ENCODE peak calls at places on chromosomes 16 and 17, in six cellular contexts. C, T, G, U, W and V are unnamed samples.

GRCh38 chr17:34675605-34676004 is 96.2 kb downstream of the TMEM132E start:
- DNase-seq in C (no peak), T (no peak), G (no peak), U (no peak), W (no peak), V (no peak)

GRCh38 chr17:49590874-49591273 is 15.2 kb downstream of the NXPH3 start:
- DNase-seq in C (no peak), T (no peak), G (no peak), U (no peak), W (no peak), V (no peak)

GRCh38 chr16:52545157-52545543 is 1.8 kb downstream of the TOX3 start:
- DNase-seq in C (no peak), T (no peak), G (no peak), U (no peak), W (no peak), V (no peak)

GRCh38 chr16:31880322-31880979 is 6.8 kb downstream of the ZNF267 start:
- DNase-seq in C (peak; percentile 64), T (no peak), G (peak; percentile 36), U (no peak), W (peak; percentile 40), V (no peak)

GRCh38 chr17:43790311-43790940 is 10.2 kb downstream of the CFAP97D1 start:
- DNase-seq in C (peak; percentile 66), T (peak; percentile 37), G (no peak), U (no peak), W (no peak), V (no peak)

GRCh38 chr16:25006504-25007055 is 8.6 kb downstream of the ARHGAP17 start:
- DNase-seq in C (peak; percentile 68), T (no peak), G (no peak), U (no peak), W (no peak), V (no peak)

GRCh38 chr16:66427451-66427860 is 361 bp downstream of the BEAN1 start:
- DNase-seq in C (no peak), T (no peak), G (no peak), U (no peak), W (no peak), V (no peak)

GRCh38 chr16:57297856-57298255 is 13.4 kb upstream of the PLLP start:
- DNase-seq in C (no peak), T (peak; percentile 11), G (peak; percentile 8), U (peak; percentile 31), W (peak; percentile 52), V (no peak)

GRCh38 chr16:89892055-89892630 is 18.8 kb downstream of the TCF25 start:
- DNase-seq in C (no peak), T (no peak), G (no peak), U (no peak), W (no peak), V (no peak)

GRCh38 chr16:88650749-88651275 is at the start of gene CYBA:
- DNase-seq in C (no peak), T (no peak), G (peak; percentile 72), U (peak; percentile 73), W (peak; percentile 89), V (peak; percentile 49)

GRCh38 chr16:70337814-70338213 is 8.9 kb upstream of the DDX19A start:
- DNase-seq in C (no peak), T (no peak), G (no peak), U (no peak), W (no peak), V (no peak)

GRCh38 chr17:28634211-28634865 is 10.6 kb downstream of the BLTP2 start:
- DNase-seq in C (no peak), T (peak; percentile 5), G (no peak), U (no peak), W (no peak), V (no peak)

GRCh38 chr16:4882633-4883285 is 35.5 kb downstream of the UBN1 start:
- DNase-seq in C (peak; percentile 94), T (no peak), G (no peak), U (no peak), W (no peak), V (no peak)

GRCh38 chr17:27535178-27535928 is 79.1 kb downstream of the KSR1 start:
- DNase-seq in C (no peak), T (no peak), G (no peak), U (no peak), W (no peak), V (no peak)

GRCh38 chr17:78506454-78507309 is 70.5 kb downstream of the DNAH17 start:
- DNase-seq in C (no peak), T (no peak), G (no peak), U (no peak), W (no peak), V (no peak)

GRCh38 chr17:63530557-63531021 is 7.4 kb downstream of the KCNH6 start:
- DNase-seq in C (no peak), T (no peak), G (no peak), U (no peak), W (no peak), V (no peak)

GRCh38 chr16:69481901-69482341 is 57.5 kb downstream of the CYB5B start:
- DNase-seq in C (peak; percentile 73), T (no peak), G (no peak), U (no peak), W (no peak), V (peak; percentile 42)

GRCh38 chr17:46995841-46996571 is 17.0 kb upstream of the RPRML start:
- DNase-seq in C (peak; percentile 49), T (no peak), G (no peak), U (no peak), W (peak; percentile 13), V (no peak)

GRCh38 chr17:65293584-65294183 is 156.5 kb downstream of the RGS9 start:
- DNase-seq in C (no peak), T (no peak), G (no peak), U (no peak), W (no peak), V (no peak)

GRCh38 chr16:79679334-79679733 is 78.8 kb upstream of the MAF start:
- DNase-seq in C (no peak), T (no peak), G (no peak), U (no peak), W (no peak), V (no peak)

GRCh38 chr17:44581868-44582267 is 24.6 kb downstream of the FZD2 start:
- DNase-seq in C (peak; percentile 24), T (no peak), G (no peak), U (no peak), W (no peak), V (no peak)

GRCh38 chr17:83055911-83056582 is 23.4 kb upstream of the METRNL start:
- DNase-seq in C (peak; percentile 45), T (no peak), G (no peak), U (no peak), W (no peak), V (peak; percentile 2)

GRCh38 chr16:53220585-53220984 is 165.8 kb downstream of the CHD9 start:
- DNase-seq in C (no peak), T (no peak), G (no peak), U (no peak), W (no peak), V (no peak)

GRCh38 chr17:74519951-74520553 is 11.2 kb downstream of the CD300LB start:
- DNase-seq in C (no peak), T (no peak), G (no peak), U (no peak), W (no peak), V (no peak)

GRCh38 chr17:52106638-52107261 is 51.8 kb downstream of the CA10 start:
- DNase-seq in C (peak; percentile 61), T (peak; percentile 35), G (peak; percentile 23), U (no peak), W (peak; percentile 39), V (peak; percentile 46)

GRCh38 chr16:2236362-2237075 is at the start of gene DNASE1L2:
- DNase-seq in C (no peak), T (no peak), G (no peak), U (no peak), W (no peak), V (peak; percentile 48)

GRCh38 chr17:79651266-79651665 is 40.4 kb upstream of the RBFOX3 start:
- DNase-seq in C (no peak), T (no peak), G (no peak), U (no peak), W (no peak), V (no peak)

GRCh38 chr17:49836111-49837030 is 11.5 kb downstream of the TAC4 start:
- DNase-seq in C (no peak), T (peak; percentile 49), G (no peak), U (no peak), W (no peak), V (no peak)

GRCh38 chr16:85349413-85350145 is 237.3 kb upstream of the CIBAR2 start:
- DNase-seq in C (no peak), T (peak; percentile 36), G (no peak), U (no peak), W (no peak), V (no peak)